ENCODE peak calls at places on chromosomes 4 and X, in five cellular contexts. One of them, this sample, is unnamed.

GRCh38 chrX:102339312-102340298 is 92.6 kb downstream of the NXF2 start:
- DNase-seq in neural progenitor cell: no peak
- DNase-seq in HCT116: no peak
- DNase-seq in fibroblast of lung: no peak
- DNase-seq in PC-3: no peak
- DNase-seq in this sample: no peak

GRCh38 chrX:82757614-82758013 is 750.5 kb upstream of the POU3F4 start:
- DNase-seq in fibroblast of lung: peak; percentile 2
- DNase-seq in neural progenitor cell: no peak
- DNase-seq in PC-3: peak; percentile 2
- DNase-seq in HCT116: no peak
- DNase-seq in this sample: no peak

GRCh38 chr4:17535906-17536305 is 20.9 kb downstream of the CLRN2 start:
- DNase-seq in neural progenitor cell: no peak
- DNase-seq in HCT116: peak; percentile 19
- DNase-seq in PC-3: no peak
- DNase-seq in fibroblast of lung: no peak
- DNase-seq in this sample: no peak

GRCh38 chrX:105098812-105099211 is 121.7 kb downstream of the TEX13A start:
- DNase-seq in fibroblast of lung: no peak
- DNase-seq in PC-3: peak; percentile 83
- DNase-seq in HCT116: no peak
- DNase-seq in neural progenitor cell: no peak
- DNase-seq in this sample: no peak

GRCh38 chrX:84188320-84188834 is 378 bp upstream of the RPS6KA6 start:
- DNase-seq in PC-3: peak; percentile 61
- DNase-seq in fibroblast of lung: peak; percentile 60
- DNase-seq in HCT116: no peak
- DNase-seq in neural progenitor cell: peak; percentile 76
- DNase-seq in this sample: peak; percentile 53

GRCh38 chr4:98027827-98028226 is 115.4 kb downstream of the STPG2 start:
- DNase-seq in fibroblast of lung: peak; percentile 10
- DNase-seq in PC-3: peak; percentile 81
- DNase-seq in HCT116: peak; percentile 64
- DNase-seq in neural progenitor cell: peak; percentile 11
- DNase-seq in this sample: no peak

GRCh38 chrX:41827886-41828285 is 95.5 kb downstream of the CASK start:
- DNase-seq in neural progenitor cell: peak; percentile 2
- DNase-seq in PC-3: no peak
- DNase-seq in fibroblast of lung: peak; percentile 70
- DNase-seq in HCT116: no peak
- DNase-seq in this sample: no peak

GRCh38 chrX:129540725-129541184 is 696 bp downstream of the OCRL start:
- DNase-seq in neural progenitor cell: no peak
- DNase-seq in fibroblast of lung: no peak
- DNase-seq in PC-3: peak; percentile 36
- DNase-seq in HCT116: no peak
- DNase-seq in this sample: peak; percentile 61

GRCh38 chr4:67750691-67751090 is 3.5 kb downstream of the GNRHR start:
- DNase-seq in neural progenitor cell: no peak
- DNase-seq in fibroblast of lung: peak; percentile 20
- DNase-seq in HCT116: no peak
- DNase-seq in PC-3: no peak
- DNase-seq in this sample: no peak

GRCh38 chr4:182938213-182938645 is 21.0 kb upstream of the DCTD start:
- DNase-seq in HCT116: peak; percentile 73
- DNase-seq in fibroblast of lung: peak; percentile 41
- DNase-seq in PC-3: peak; percentile 75
- DNase-seq in neural progenitor cell: peak; percentile 75
- DNase-seq in this sample: peak; percentile 82

GRCh38 chr4:8582941-8583654 is 2.9 kb downstream of the GPR78 start:
- DNase-seq in fibroblast of lung: no peak
- DNase-seq in HCT116: no peak
- DNase-seq in neural progenitor cell: no peak
- DNase-seq in PC-3: no peak
- DNase-seq in this sample: no peak

GRCh38 chrX:15343075-15343476 is 7.8 kb upstream of the PIGA start:
- DNase-seq in HCT116: no peak
- DNase-seq in neural progenitor cell: no peak
- DNase-seq in fibroblast of lung: no peak
- DNase-seq in PC-3: peak; percentile 60
- DNase-seq in this sample: no peak

GRCh38 chr4:5157721-5158390 is 106.6 kb downstream of the STK32B start:
- DNase-seq in fibroblast of lung: peak; percentile 17
- DNase-seq in HCT116: no peak
- DNase-seq in PC-3: no peak
- DNase-seq in neural progenitor cell: no peak
- DNase-seq in this sample: no peak

GRCh38 chr4:145130788-145131398 is 32.8 kb downstream of the ABCE1 start:
- DNase-seq in fibroblast of lung: peak; percentile 96
- DNase-seq in HCT116: no peak
- DNase-seq in neural progenitor cell: no peak
- DNase-seq in PC-3: peak; percentile 23
- DNase-seq in this sample: no peak

GRCh38 chr4:139901516-139902327 is 236.1 kb downstream of the MGST2 start:
- DNase-seq in HCT116: no peak
- DNase-seq in neural progenitor cell: no peak
- DNase-seq in PC-3: peak; percentile 33
- DNase-seq in fibroblast of lung: peak; percentile 48
- DNase-seq in this sample: no peak

GRCh38 chr4:102341201-102341600 is 4.1 kb downstream of the SLC39A8 start:
- DNase-seq in neural progenitor cell: no peak
- DNase-seq in fibroblast of lung: peak; percentile 14
- DNase-seq in PC-3: no peak
- DNase-seq in HCT116: no peak
- DNase-seq in this sample: no peak

GRCh38 chr4:165190591-165191212 is 16.7 kb upstream of the KLHL2 start:
- DNase-seq in PC-3: no peak
- DNase-seq in neural progenitor cell: no peak
- DNase-seq in fibroblast of lung: no peak
- DNase-seq in HCT116: no peak
- DNase-seq in this sample: no peak

GRCh38 chrX:24173115-24173847 is 23.8 kb downstream of the ZFX start:
- DNase-seq in PC-3: no peak
- DNase-seq in HCT116: no peak
- DNase-seq in fibroblast of lung: peak; percentile 38
- DNase-seq in neural progenitor cell: no peak
- DNase-seq in this sample: no peak

GRCh38 chrX:149720021-149720689 is 8.3 kb downstream of the MAGEA11 start:
- DNase-seq in fibroblast of lung: peak; percentile 15
- DNase-seq in HCT116: no peak
- DNase-seq in neural progenitor cell: peak; percentile 34
- DNase-seq in PC-3: no peak
- DNase-seq in this sample: peak; percentile 19

GRCh38 chrX:117743469-117744251 is 372.9 kb downstream of the KLHL13 start:
- DNase-seq in HCT116: no peak
- DNase-seq in PC-3: peak; percentile 27
- DNase-seq in fibroblast of lung: no peak
- DNase-seq in neural progenitor cell: peak; percentile 40
- DNase-seq in this sample: no peak

GRCh38 chr4:56118845-56119244 is 170.1 kb downstream of the CEP135 start:
- DNase-seq in PC-3: no peak
- DNase-seq in fibroblast of lung: no peak
- DNase-seq in neural progenitor cell: no peak
- DNase-seq in HCT116: no peak
- DNase-seq in this sample: no peak

GRCh38 chrX:119549327-119550016 is 15.7 kb downstream of the STEEP1 start:
- DNase-seq in fibroblast of lung: no peak
- DNase-seq in PC-3: no peak
- DNase-seq in neural progenitor cell: no peak
- DNase-seq in HCT116: no peak
- DNase-seq in this sample: no peak

GRCh38 chrX:100600769-100601168 is 16.0 kb downstream of the TNMD start:
- DNase-seq in neural progenitor cell: no peak
- DNase-seq in HCT116: no peak
- DNase-seq in PC-3: no peak
- DNase-seq in fibroblast of lung: no peak
- DNase-seq in this sample: no peak

GRCh38 chrX:150324035-150324728 is 38.9 kb upstream of the MAMLD1 start:
- DNase-seq in PC-3: peak; percentile 71
- DNase-seq in neural progenitor cell: no peak
- DNase-seq in HCT116: peak; percentile 22
- DNase-seq in fibroblast of lung: peak; percentile 94
- DNase-seq in this sample: no peak

GRCh38 chr4:184355111-184355604 is 119.2 kb downstream of the IRF2 start:
- DNase-seq in PC-3: peak; percentile 89
- DNase-seq in HCT116: peak; percentile 7
- DNase-seq in fibroblast of lung: peak; percentile 86
- DNase-seq in neural progenitor cell: no peak
- DNase-seq in this sample: peak; percentile 47

GRCh38 chrX:121245763-121246162 is 198.4 kb downstream of the GLUD2 start:
- DNase-seq in PC-3: no peak
- DNase-seq in neural progenitor cell: peak; percentile 18
- DNase-seq in fibroblast of lung: no peak
- DNase-seq in HCT116: no peak
- DNase-seq in this sample: no peak

GRCh38 chrX:153443476-153444332 is 2.2 kb downstream of the TREX2 start:
- DNase-seq in HCT116: no peak
- DNase-seq in PC-3: peak; percentile 47
- DNase-seq in neural progenitor cell: no peak
- DNase-seq in fibroblast of lung: no peak
- DNase-seq in this sample: no peak

GRCh38 chr4:140851804-140852203 is 95.6 kb upstream of the TBC1D9 start:
- DNase-seq in fibroblast of lung: no peak
- DNase-seq in PC-3: no peak
- DNase-seq in HCT116: no peak
- DNase-seq in neural progenitor cell: no peak
- DNase-seq in this sample: no peak

GRCh38 chr4:656651-657337 is 17.3 kb downstream of the ATP5ME start:
- DNase-seq in HCT116: no peak
- DNase-seq in PC-3: no peak
- DNase-seq in fibroblast of lung: no peak
- DNase-seq in neural progenitor cell: peak; percentile 2
- DNase-seq in this sample: no peak

GRCh38 chrX:20585782-20586181 is 319.1 kb upstream of the RPS6KA3 start:
- DNase-seq in fibroblast of lung: peak; percentile 25
- DNase-seq in HCT116: no peak
- DNase-seq in neural progenitor cell: no peak
- DNase-seq in PC-3: no peak
- DNase-seq in this sample: no peak

DNA sequence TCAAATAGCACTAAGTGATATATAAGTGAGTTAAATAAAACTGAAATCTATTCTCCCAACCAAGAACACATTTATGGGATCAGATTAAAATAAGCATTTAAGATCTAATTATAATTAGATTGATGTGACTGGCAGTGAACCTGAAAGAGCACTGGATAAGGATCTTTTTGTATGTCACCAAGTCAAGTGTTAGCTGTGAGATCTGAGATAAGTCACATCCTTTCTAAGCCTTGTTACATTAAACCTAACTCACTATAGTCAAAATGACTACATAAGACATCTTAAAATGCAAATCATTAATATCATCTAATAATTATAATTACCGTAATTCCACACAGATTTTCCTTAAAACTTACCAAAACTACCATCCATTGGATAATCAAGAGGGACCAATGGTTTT is 1.6 kb downstream of the CCNA2 start:
- DNase-seq in HCT116: no peak
- DNase-seq in neural progenitor cell: no peak
- DNase-seq in fibroblast of lung: no peak
- DNase-seq in PC-3: no peak
- DNase-seq in this sample: no peak
- H3K9ac ChIP-seq in HCT116: peak overlapping the region; percentile 98
- H3K9ac ChIP-seq in neural progenitor cell: peak overlapping the region; percentile 82
- H3K9ac ChIP-seq in fibroblast of lung: no peak overlapping the region
- H3K9ac ChIP-seq in PC-3: peak overlapping the region; percentile 88
- H3K9ac ChIP-seq in this sample: no peak overlapping the region

GRCh38 chr4:100061835-100062234 is 111.8 kb upstream of the H2AZ1 start:
- DNase-seq in fibroblast of lung: peak; percentile 23
- DNase-seq in neural progenitor cell: no peak
- DNase-seq in PC-3: peak; percentile 58
- DNase-seq in HCT116: no peak
- DNase-seq in this sample: no peak
- H3K4me1 ChIP-seq in fibroblast of lung: no peaks in the 10 kb centered on the region
- H3K4me1 ChIP-seq in neural progenitor cell: peaks cover 10% of the 10 kb centered on the region
- H3K4me1 ChIP-seq in PC-3: peaks cover 25% of the 10 kb centered on the region
- H3K4me1 ChIP-seq in HCT116: no peaks in the 10 kb centered on the region
- H3K4me1 ChIP-seq in this sample: no peaks in the 10 kb centered on the region

GRCh38 chrX:17595456-17596035 is 141.7 kb upstream of the SCML1 start:
- DNase-seq in neural progenitor cell: no peak
- DNase-seq in PC-3: peak; percentile 85
- DNase-seq in fibroblast of lung: peak; percentile 88
- DNase-seq in HCT116: no peak
- DNase-seq in this sample: no peak

GRCh38 chrX:17596546-17597205 is 140.6 kb upstream of the SCML1 start:
- DNase-seq in HCT116: no peak
- DNase-seq in neural progenitor cell: no peak
- DNase-seq in fibroblast of lung: peak; percentile 55
- DNase-seq in PC-3: no peak
- DNase-seq in this sample: no peak

GRCh38 chrX:17592117-17592516 is 145.2 kb upstream of the SCML1 start:
- DNase-seq in HCT116: no peak
- DNase-seq in PC-3: peak; percentile 17
- DNase-seq in fibroblast of lung: peak; percentile 67
- DNase-seq in neural progenitor cell: no peak
- DNase-seq in this sample: no peak

GRCh38 chrX:17597836-17598434 is 139.4 kb upstream of the SCML1 start:
- DNase-seq in HCT116: no peak
- DNase-seq in PC-3: no peak
- DNase-seq in fibroblast of lung: peak; percentile 58
- DNase-seq in neural progenitor cell: no peak
- DNase-seq in this sample: peak; percentile 84

DNA sequence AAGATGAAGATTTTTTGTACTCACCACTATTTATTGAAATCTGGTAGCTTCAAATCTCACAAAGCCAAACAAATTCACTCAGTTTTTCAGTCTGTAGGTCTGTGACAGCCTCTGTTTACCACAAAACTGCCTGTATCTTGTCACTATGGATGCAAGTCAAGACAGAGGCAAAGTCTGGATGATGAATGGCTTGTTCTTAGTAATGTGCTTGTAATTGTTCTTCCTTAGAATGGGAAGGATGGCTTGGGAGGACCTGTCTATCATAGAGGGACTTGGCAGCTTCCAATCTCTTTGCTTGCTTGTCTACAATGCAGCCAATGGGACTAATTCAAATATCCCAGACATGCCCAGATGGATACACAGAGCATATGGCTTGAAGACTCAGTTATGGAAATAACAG is 141.2 kb upstream of the SCML1 start:
- DNase-seq in HCT116: no peak
- DNase-seq in neural progenitor cell: no peak
- DNase-seq in fibroblast of lung: peak; percentile 56
- DNase-seq in PC-3: peak; percentile 39
- DNase-seq in this sample: no peak
- H3K9ac ChIP-seq in HCT116: no peak overlapping the region
- H3K9ac ChIP-seq in neural progenitor cell: no peak overlapping the region
- H3K9ac ChIP-seq in fibroblast of lung: no peak overlapping the region
- H3K9ac ChIP-seq in PC-3: peak overlapping the region; percentile 59
- H3K9ac ChIP-seq in this sample: no peak overlapping the region

DNA sequence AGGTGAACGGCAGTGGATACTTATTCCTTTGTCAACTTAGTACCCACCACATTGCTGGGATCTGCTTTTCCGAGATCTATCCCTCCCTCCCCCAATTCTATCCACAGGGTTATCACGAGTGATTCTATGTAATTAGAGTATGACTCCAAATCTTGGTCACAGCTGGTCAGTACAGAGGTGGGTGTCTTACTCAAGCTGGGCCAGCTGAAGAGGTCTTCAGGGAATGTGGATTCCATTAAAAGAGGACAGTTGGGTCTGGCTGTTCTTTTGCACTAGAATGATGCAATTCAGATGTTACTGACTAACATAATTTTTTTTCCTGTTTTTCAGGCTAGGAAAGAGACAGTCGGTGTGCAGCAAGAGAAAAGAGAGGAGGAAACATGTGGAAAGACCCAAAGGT is 92.3 kb downstream of the HS3ST1 start:
- DNase-seq in neural progenitor cell: no peak
- DNase-seq in HCT116: no peak
- DNase-seq in PC-3: no peak
- DNase-seq in fibroblast of lung: no peak
- DNase-seq in this sample: no peak
- H3K4me1 ChIP-seq in neural progenitor cell: peaks cover 6% of the 10 kb centered on the region
- H3K4me1 ChIP-seq in HCT116: no peaks in the 10 kb centered on the region
- H3K4me1 ChIP-seq in PC-3: no peaks in the 10 kb centered on the region
- H3K4me1 ChIP-seq in fibroblast of lung: no peaks in the 10 kb centered on the region
- H3K4me1 ChIP-seq in this sample: no peaks in the 10 kb centered on the region